ENCODE peak calls at places on chromosome 15, in nine cellular contexts. One of them, this sample, is unnamed. For H3K36me3, the result is how much of the 10 kb centered on the place peaks cover.

GRCh38 chr15:41503669-41504010 is 10.0 kb downstream of the ITPKA start:
- DNase-seq in GM23338: no peak
- DNase-seq in astrocyte: no peak
- DNase-seq in H1: no peak
- DNase-seq in mesenchymal stem cell: no peak
- DNase-seq in PC-3: no peak
- DNase-seq in IMR-90: no peak
- DNase-seq in GM23248: no peak
- DNase-seq in OCI-LY7: no peak
- DNase-seq in this sample: no peak

GRCh38 chr15:89446260-89446891 is 50.0 kb downstream of the RHCG start:
- DNase-seq in mesenchymal stem cell: no peak
- DNase-seq in GM23248: no peak
- DNase-seq in PC-3: no peak
- DNase-seq in IMR-90: no peak
- DNase-seq in GM23338: no peak
- DNase-seq in H1: no peak
- DNase-seq in astrocyte: no peak
- DNase-seq in OCI-LY7: no peak
- DNase-seq in this sample: no peak

GRCh38 chr15:56468271-56468912 is 3.5 kb upstream of the MNS1 start:
- DNase-seq in OCI-LY7: peak
- DNase-seq in IMR-90: peak
- DNase-seq in H1: no peak
- DNase-seq in GM23248: peak
- DNase-seq in astrocyte: no peak
- DNase-seq in mesenchymal stem cell: peak
- DNase-seq in GM23338: no peak
- DNase-seq in PC-3: no peak
- DNase-seq in this sample: no peak

GRCh38 chr15:53448215-53449001 is 311.1 kb downstream of the WDR72 start:
- DNase-seq in astrocyte: no peak
- DNase-seq in OCI-LY7: no peak
- DNase-seq in mesenchymal stem cell: no peak
- DNase-seq in H1: no peak
- DNase-seq in IMR-90: no peak
- DNase-seq in GM23248: no peak
- DNase-seq in PC-3: no peak
- DNase-seq in GM23338: no peak
- DNase-seq in this sample: no peak

GRCh38 chr15:58221591-58222241 is 83.5 kb downstream of the AQP9 start:
- DNase-seq in PC-3: peak
- DNase-seq in GM23338: peak
- DNase-seq in IMR-90: peak
- DNase-seq in GM23248: peak
- DNase-seq in OCI-LY7: peak
- DNase-seq in astrocyte: no peak
- DNase-seq in mesenchymal stem cell: peak
- DNase-seq in H1: peak
- DNase-seq in this sample: no peak

GRCh38 chr15:92877000-92877399 is 23.1 kb upstream of the CHD2 start:
- DNase-seq in IMR-90: no peak
- DNase-seq in astrocyte: no peak
- DNase-seq in H1: no peak
- DNase-seq in GM23338: no peak
- DNase-seq in mesenchymal stem cell: no peak
- DNase-seq in OCI-LY7: no peak
- DNase-seq in GM23248: no peak
- DNase-seq in PC-3: no peak
- DNase-seq in this sample: peak

GRCh38 chr15:96495386-96495785 is 164.9 kb downstream of the NR2F2 start:
- DNase-seq in PC-3: no peak
- DNase-seq in IMR-90: no peak
- DNase-seq in astrocyte: no peak
- DNase-seq in OCI-LY7: no peak
- DNase-seq in H1: no peak
- DNase-seq in GM23248: no peak
- DNase-seq in mesenchymal stem cell: no peak
- DNase-seq in GM23338: no peak
- DNase-seq in this sample: no peak

GRCh38 chr15:66931768-66932633 is 133.4 kb upstream of the SMAD3 start:
- DNase-seq in mesenchymal stem cell: peak
- DNase-seq in OCI-LY7: no peak
- DNase-seq in astrocyte: peak
- DNase-seq in GM23338: peak
- DNase-seq in PC-3: peak
- DNase-seq in IMR-90: peak
- DNase-seq in H1: no peak
- DNase-seq in GM23248: peak
- DNase-seq in this sample: peak

GRCh38 chr15:66386204-66387123 is at the start of gene MAP2K1:
- DNase-seq in GM23338: peak
- DNase-seq in mesenchymal stem cell: peak
- DNase-seq in GM23248: peak
- DNase-seq in OCI-LY7: peak
- DNase-seq in astrocyte: peak
- DNase-seq in H1: peak
- DNase-seq in IMR-90: peak
- DNase-seq in PC-3: peak
- DNase-seq in this sample: peak

GRCh38 chr15:73683624-73684536 is at the start of gene CD276:
- DNase-seq in PC-3: peak
- DNase-seq in OCI-LY7: no peak
- DNase-seq in IMR-90: peak
- DNase-seq in H1: peak
- DNase-seq in GM23248: peak
- DNase-seq in astrocyte: peak
- DNase-seq in mesenchymal stem cell: peak
- DNase-seq in GM23338: peak
- DNase-seq in this sample: peak

GRCh38 chr15:49225572-49226281 is 55.7 kb downstream of the GALK2 start:
- DNase-seq in PC-3: peak
- DNase-seq in GM23338: peak
- DNase-seq in IMR-90: peak
- DNase-seq in astrocyte: peak
- DNase-seq in H1: peak
- DNase-seq in mesenchymal stem cell: peak
- DNase-seq in OCI-LY7: no peak
- DNase-seq in GM23248: peak
- DNase-seq in this sample: peak

GRCh38 chr15:25695875-25696760 is 167.0 kb downstream of the ATP10A start:
- DNase-seq in PC-3: no peak
- DNase-seq in OCI-LY7: no peak
- DNase-seq in astrocyte: no peak
- DNase-seq in H1: no peak
- DNase-seq in GM23338: no peak
- DNase-seq in mesenchymal stem cell: no peak
- DNase-seq in GM23248: no peak
- DNase-seq in IMR-90: no peak
- DNase-seq in this sample: no peak

GRCh38 chr15:23835944-23836343 is 148.8 kb upstream of the NDN start:
- DNase-seq in IMR-90: no peak
- DNase-seq in GM23248: no peak
- DNase-seq in OCI-LY7: no peak
- DNase-seq in mesenchymal stem cell: no peak
- DNase-seq in PC-3: no peak
- DNase-seq in GM23338: no peak
- DNase-seq in H1: no peak
- DNase-seq in astrocyte: no peak
- DNase-seq in this sample: no peak

GRCh38 chr15:62644874-62645755 is 397.4 kb upstream of the TPM1 start:
- DNase-seq in astrocyte: peak
- DNase-seq in IMR-90: peak
- DNase-seq in PC-3: no peak
- DNase-seq in GM23248: peak
- DNase-seq in H1: no peak
- DNase-seq in mesenchymal stem cell: no peak
- DNase-seq in GM23338: no peak
- DNase-seq in OCI-LY7: no peak
- DNase-seq in this sample: no peak

GRCh38 chr15:31799711-31800321 is 230.5 kb upstream of the CHRNA7 start:
- DNase-seq in GM23248: peak
- DNase-seq in astrocyte: no peak
- DNase-seq in mesenchymal stem cell: no peak
- DNase-seq in GM23338: no peak
- DNase-seq in H1: no peak
- DNase-seq in PC-3: peak
- DNase-seq in IMR-90: no peak
- DNase-seq in OCI-LY7: no peak
- DNase-seq in this sample: no peak

GRCh38 chr15:45855907-45856579 is 221.2 kb downstream of the SQOR start:
- DNase-seq in astrocyte: no peak
- DNase-seq in PC-3: peak
- DNase-seq in GM23338: no peak
- DNase-seq in IMR-90: no peak
- DNase-seq in OCI-LY7: no peak
- DNase-seq in GM23248: no peak
- DNase-seq in mesenchymal stem cell: no peak
- DNase-seq in H1: no peak
- DNase-seq in this sample: peak

DNA sequence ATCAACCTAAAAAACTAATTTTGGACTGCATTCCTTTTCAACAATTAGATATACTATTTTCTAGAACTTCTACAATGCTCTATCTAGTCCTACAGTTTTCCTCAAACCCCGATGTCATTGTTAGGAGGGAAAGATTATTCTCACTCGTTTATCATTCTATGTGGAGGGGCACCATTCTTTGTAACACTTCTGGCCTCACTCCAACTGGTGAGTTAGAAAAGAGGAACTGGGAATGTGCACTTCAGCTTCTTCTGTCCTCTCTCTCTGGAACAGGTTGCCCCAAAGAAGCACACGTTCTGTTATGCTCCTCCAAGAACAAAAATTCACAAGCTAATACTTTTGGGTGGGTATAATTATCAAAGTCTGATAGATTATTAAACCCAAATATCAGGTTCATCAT is 137.9 kb downstream of the UACA start:
- DNase-seq in IMR-90: no peak
- DNase-seq in mesenchymal stem cell: no peak
- DNase-seq in GM23338: no peak
- DNase-seq in H1: no peak
- DNase-seq in OCI-LY7: no peak
- DNase-seq in astrocyte: no peak
- DNase-seq in PC-3: no peak
- DNase-seq in GM23248: no peak
- DNase-seq in this sample: no peak
- H2AFZ ChIP-seq in IMR-90: no peak
- H2AFZ ChIP-seq in mesenchymal stem cell: no peak
- H2AFZ ChIP-seq in GM23338: no peak
- H2AFZ ChIP-seq in H1: no peak
- H2AFZ ChIP-seq in OCI-LY7: no peak
- H2AFZ ChIP-seq in astrocyte: no peak
- H2AFZ ChIP-seq in PC-3: no peak
- H2AFZ ChIP-seq in GM23248: no peak
- H2AFZ ChIP-seq in this sample: no peak

GRCh38 chr15:44656241-44656640 is 7.2 kb downstream of the SPG11 start:
- DNase-seq in astrocyte: no peak
- DNase-seq in GM23338: no peak
- DNase-seq in GM23248: no peak
- DNase-seq in mesenchymal stem cell: no peak
- DNase-seq in OCI-LY7: no peak
- DNase-seq in H1: no peak
- DNase-seq in PC-3: no peak
- DNase-seq in IMR-90: no peak
- DNase-seq in this sample: no peak
- H3K36me3 ChIP-seq in astrocyte: under half
- H3K36me3 ChIP-seq in GM23338: under half
- H3K36me3 ChIP-seq in GM23248: under half
- H3K36me3 ChIP-seq in mesenchymal stem cell: under half
- H3K36me3 ChIP-seq in OCI-LY7: half or more
- H3K36me3 ChIP-seq in H1: under half
- H3K36me3 ChIP-seq in PC-3: under half
- H3K36me3 ChIP-seq in IMR-90: under half
- H3K36me3 ChIP-seq in this sample: under half

DNA sequence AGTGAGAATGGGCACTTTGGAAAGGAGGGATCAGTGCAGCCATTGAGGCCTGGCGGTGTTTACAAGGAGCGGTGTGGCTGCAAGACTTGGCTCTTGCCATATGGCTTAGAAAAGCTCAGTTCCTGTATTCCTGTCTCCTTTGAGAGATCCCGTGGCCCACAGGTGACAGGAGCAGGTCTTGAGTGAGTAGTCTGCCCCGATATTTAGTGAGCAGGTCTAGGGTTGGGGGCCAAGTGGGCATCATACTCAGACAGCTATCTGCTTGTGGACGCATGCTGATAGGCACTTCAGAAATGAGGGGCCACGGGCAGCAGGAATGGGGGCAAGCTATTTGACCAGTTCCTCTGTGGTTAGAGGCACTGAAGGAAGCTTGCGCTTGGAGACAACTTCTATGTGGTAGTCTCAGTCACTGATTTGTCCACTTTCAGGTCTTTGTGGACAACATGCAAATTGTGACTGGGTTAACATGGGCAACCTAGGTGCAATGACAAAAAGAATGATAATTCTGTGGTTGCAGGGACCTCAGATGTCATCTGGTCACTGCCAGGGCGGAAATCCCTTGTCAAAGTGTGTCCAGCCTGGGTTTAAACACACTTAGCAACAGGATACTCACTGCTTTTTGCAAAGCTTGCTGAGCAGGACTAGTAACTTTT is 1.1 kb downstream of the TMED3 start:
- DNase-seq in OCI-LY7: no peak
- DNase-seq in astrocyte: no peak
- DNase-seq in mesenchymal stem cell: peak
- DNase-seq in IMR-90: no peak
- DNase-seq in PC-3: peak
- DNase-seq in GM23338: no peak
- DNase-seq in H1: no peak
- DNase-seq in GM23248: peak
- DNase-seq in this sample: no peak
- H2AFZ ChIP-seq in OCI-LY7: peak
- H2AFZ ChIP-seq in astrocyte: peak
- H2AFZ ChIP-seq in mesenchymal stem cell: no peak
- H2AFZ ChIP-seq in IMR-90: peak
- H2AFZ ChIP-seq in PC-3: peak
- H2AFZ ChIP-seq in GM23338: peak
- H2AFZ ChIP-seq in H1: no peak
- H2AFZ ChIP-seq in GM23248: peak
- H2AFZ ChIP-seq in this sample: peak

GRCh38 chr15:82832601-82833209 is 23.3 kb downstream of the WHAMM start:
- DNase-seq in mesenchymal stem cell: peak
- DNase-seq in OCI-LY7: no peak
- DNase-seq in PC-3: peak
- DNase-seq in GM23248: peak
- DNase-seq in IMR-90: peak
- DNase-seq in GM23338: no peak
- DNase-seq in H1: no peak
- DNase-seq in astrocyte: peak
- DNase-seq in this sample: no peak
- H3K36me3 ChIP-seq in mesenchymal stem cell: under half
- H3K36me3 ChIP-seq in OCI-LY7: half or more
- H3K36me3 ChIP-seq in PC-3: half or more
- H3K36me3 ChIP-seq in GM23248: half or more
- H3K36me3 ChIP-seq in IMR-90: half or more
- H3K36me3 ChIP-seq in GM23338: under half
- H3K36me3 ChIP-seq in H1: under half
- H3K36me3 ChIP-seq in astrocyte: under half
- H3K36me3 ChIP-seq in this sample: under half

This sample was measured in hepatocyte.